ENCODE peak calls at places on chromosomes 11 and 22, in nine cellular contexts. Q is effector memory CD4-positive, alpha-beta T cell; Y is activated effector memory CD4-positive, alpha-beta T cell treated with Interleukin-2 at 50 U/mL for 16 hours; I is cardiac muscle cell; U is GM13976; N is immature natural killer cell; W is NCI-H510A treated with DMSO at 0.1 percent for 48 hours; D is NCI-H1694 treated with DMSO at 0.1 percent for 48 hours; G is NCI-H187. J is an unnamed sample.

GRCh38 chr11:118060081-118060661 is 16.7 kb upstream of the TMPRSS4 start:
- DNase-seq in Q (no peak), Y (no peak), I (no peak), U (no peak), N (no peak), W (no peak), D (no peak), G (no peak), J (no peak)

GRCh38 chr22:20319745-20320658 is at the start of gene DGCR6L:
- DNase-seq in Q (peak), Y (peak), I (peak), U (peak), N (peak), W (peak), D (peak), G (peak), J (peak)

GRCh38 chr22:37103151-37103550 is 6.4 kb downstream of the TMPRSS6 start:
- DNase-seq in Q (no peak), Y (no peak), I (no peak), U (no peak), N (no peak), W (no peak), D (no peak), G (no peak), J (no peak)

GRCh38 chr11:127003260-127003981 is 2.9 kb upstream of the KIRREL3 start:
- DNase-seq in Q (no peak), Y (no peak), I (no peak), U (peak), N (no peak), W (peak), D (peak), G (peak), J (no peak)

GRCh38 chr11:59754494-59754858 is 700 bp upstream of the STX3 start:
- DNase-seq in Q (no peak), Y (peak), I (no peak), U (peak), N (no peak), W (peak), D (no peak), G (no peak), J (no peak)

GRCh38 chr11:45880772-45881570 is 4.5 kb upstream of the MAPK8IP1 start:
- DNase-seq in Q (no peak), Y (no peak), I (peak), U (no peak), N (no peak), W (no peak), D (peak), G (no peak), J (no peak)

GRCh38 chr22:27125539-27125938 is 468.2 kb downstream of the MIAT start:
- DNase-seq in Q (no peak), Y (no peak), I (no peak), U (no peak), N (no peak), W (no peak), D (no peak), G (no peak), J (no peak)

GRCh38 chr11:29783506-29783905 is 233.3 kb downstream of the KCNA4 start:
- DNase-seq in Q (no peak), Y (no peak), I (no peak), U (no peak), N (no peak), W (no peak), D (no peak), G (no peak), J (no peak)

GRCh38 chr11:67274768-67275605 is 8.7 kb downstream of the GRK2 start:
- DNase-seq in Q (no peak), Y (no peak), I (no peak), U (no peak), N (no peak), W (no peak), D (no peak), G (no peak), J (no peak)

GRCh38 chr22:39348909-39349505 is 784 bp upstream of the SYNGR1 start:
- DNase-seq in Q (no peak), Y (no peak), I (no peak), U (no peak), N (no peak), W (no peak), D (peak), G (no peak), J (no peak)

J was measured in omental fat pad.